ENCODE peak calls at places on chromosomes 12 and 14, in seven cellular contexts. K is GM23338, B is adipocyte, L is suprapubic skin, S is breast epithelium, G is heart left ventricle, T is fibroblast of lung. R is an unnamed sample. For H3K27me3, the result is how much of the 10 kb centered on the place peaks cover.

GRCh38 chr14:74568896-74569295 is 43.1 kb downstream of the LTBP2 start:
- DNase-seq in K (no peak), T (no peak), L (no peak), S (no peak), B (peak), G (no peak), R (no peak)

GRCh38 chr12:59651230-59651920 is 55.5 kb downstream of the SLC16A7 start:
- DNase-seq in B (peak), G (no peak), K (no peak), S (no peak), T (peak), L (no peak), R (no peak)

GRCh38 chr14:46140445-46140844 is 511.1 kb downstream of the RPL10L start:
- DNase-seq in L (no peak), T (peak), B (no peak), G (no peak), K (no peak), S (no peak), R (no peak)

GRCh38 chr12:102847131-102847530 is 69.9 kb downstream of the PAH start:
- DNase-seq in T (no peak), S (no peak), L (no peak), G (no peak), B (no peak), K (no peak), R (no peak)

GRCh38 chr12:108457006-108457733 is 57.9 kb upstream of the FICD start:
- DNase-seq in K (peak), B (peak), L (no peak), S (no peak), G (no peak), T (peak), R (no peak)

GRCh38 chr14:68771631-68772030 is 21.2 kb downstream of the ZFP36L1 start:
- DNase-seq in L (no peak), G (peak), T (no peak), K (no peak), S (no peak), B (no peak), R (no peak)

GRCh38 chr12:71360013-71360412 is 79.6 kb upstream of the LGR5 start:
- DNase-seq in G (no peak), B (no peak), L (no peak), S (no peak), K (no peak), T (no peak), R (no peak)

GRCh38 chr12:125403843-125404242 is 338.6 kb downstream of the AACS start:
- DNase-seq in K (no peak), G (no peak), L (no peak), T (no peak), S (no peak), B (no peak), R (no peak)

GRCh38 chr12:91877022-91877421 is 268.6 kb downstream of the BTG1 start:
- DNase-seq in B (no peak), S (no peak), L (no peak), T (peak), G (peak), K (no peak), R (no peak)

GRCh38 chr12:103586791-103587370 is at the start of gene STAB2:
- DNase-seq in G (no peak), S (no peak), L (no peak), T (no peak), K (no peak), B (no peak), R (no peak)

GRCh38 chr14:24256960-24257359 is 6.0 kb downstream of the TGM1 start:
- DNase-seq in G (no peak), K (no peak), S (no peak), L (no peak), T (no peak), B (no peak), R (no peak)

GRCh38 chr12:100574262-100575074 is 984 bp downstream of the GAS2L3 start:
- DNase-seq in L (no peak), S (no peak), B (peak), G (peak), K (peak), T (peak), R (no peak)

GRCh38 chr14:79248131-79248530 is 963.2 kb downstream of the DIO2 start:
- DNase-seq in B (no peak), G (no peak), L (no peak), S (no peak), K (no peak), T (peak), R (no peak)

GRCh38 chr12:75623631-75624118 is 112.3 kb upstream of the KRR1 start:
- DNase-seq in T (peak), K (peak), L (no peak), G (no peak), S (no peak), B (peak), R (no peak)

GRCh38 chr12:103688659-103689058 is 101.6 kb downstream of the STAB2 start:
- DNase-seq in B (no peak), T (no peak), S (no peak), L (no peak), K (no peak), G (no peak), R (no peak)

GRCh38 chr14:74133833-74134481 is 49.2 kb downstream of the LIN52 start:
- DNase-seq in L (no peak), T (no peak), B (no peak), S (no peak), G (no peak), K (peak), R (no peak)

GRCh38 chr12:116276433-116277216 is 868 bp downstream of the MED13L start:
- DNase-seq in G (peak), K (peak), L (peak), S (peak), T (peak), B (peak), R (peak)

GRCh38 chr14:49653508-49653907 is 18.5 kb upstream of the DNAAF2 start:
- DNase-seq in G (no peak), T (no peak), B (no peak), L (no peak), S (no peak), K (no peak), R (no peak)

DNA sequence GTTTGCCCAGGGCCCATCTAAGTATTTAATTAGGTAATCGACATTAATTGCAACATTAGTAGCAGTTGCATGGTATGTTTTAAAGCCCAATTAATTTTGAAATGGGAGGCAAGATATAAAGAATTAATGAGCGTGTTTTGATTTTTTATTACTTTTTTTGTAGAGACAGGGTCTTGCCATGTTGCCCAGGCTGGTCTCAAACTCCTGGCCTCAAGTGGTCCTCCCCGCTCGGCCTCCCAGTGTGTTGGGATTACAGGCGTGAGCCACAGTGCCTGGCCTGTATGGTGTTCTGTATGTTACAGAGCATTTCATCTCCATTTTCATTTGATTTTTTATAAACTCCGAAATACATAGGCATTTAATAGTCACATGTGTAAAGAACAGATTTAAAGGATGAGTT is 856 bp downstream of the GOLGA5 start:
- DNase-seq in S (no peak), B (no peak), K (no peak), T (no peak), G (no peak), L (no peak), R (no peak)
- H3K4me3 ChIP-seq in S (peak), B (peak), K (peak), T (peak), G (peak), L (peak), R (peak)

GRCh38 chr12:29750131-29750927 is 33.4 kb downstream of the TMTC1 start:
- DNase-seq in B (no peak), S (no peak), T (no peak), L (no peak), K (no peak), G (no peak), R (no peak)

GRCh38 chr12:29751676-29752075 is 32.1 kb downstream of the TMTC1 start:
- DNase-seq in K (no peak), B (no peak), T (no peak), S (no peak), L (no peak), G (no peak), R (no peak)

GRCh38 chr12:29754235-29755189 is 29.2 kb downstream of the TMTC1 start:
- DNase-seq in L (no peak), T (no peak), G (no peak), S (no peak), B (no peak), K (no peak), R (no peak)

GRCh38 chr12:29752121-29752520 is 31.6 kb downstream of the TMTC1 start:
- DNase-seq in G (no peak), B (peak), T (peak), S (no peak), K (no peak), L (no peak), R (no peak)

GRCh38 chr12:29750928-29751220 is 32.9 kb downstream of the TMTC1 start:
- DNase-seq in L (no peak), K (no peak), T (no peak), G (no peak), S (no peak), B (no peak), R (no peak)
- H3K27me3 ChIP-seq in L (under half), K (under half), T (under half), G (under half), S (under half), B (under half), R (under half)

GRCh38 chr14:53108292-53108937 is 44.7 kb downstream of the DDHD1 start:
- DNase-seq in L (no peak), G (no peak), T (no peak), K (no peak), B (no peak), S (no peak), R (no peak)

GRCh38 chr14:53106768-53107167 is 46.4 kb downstream of the DDHD1 start:
- DNase-seq in T (no peak), S (no peak), G (no peak), B (no peak), K (no peak), L (no peak), R (no peak)

GRCh38 chr14:53110103-53110502 is 43.0 kb downstream of the DDHD1 start:
- DNase-seq in B (no peak), G (no peak), S (no peak), L (no peak), K (no peak), T (no peak), R (no peak)

GRCh38 chr14:53109688-53110041 is 43.5 kb downstream of the DDHD1 start:
- DNase-seq in T (no peak), S (no peak), G (no peak), B (no peak), K (no peak), L (no peak), R (no peak)

DNA sequence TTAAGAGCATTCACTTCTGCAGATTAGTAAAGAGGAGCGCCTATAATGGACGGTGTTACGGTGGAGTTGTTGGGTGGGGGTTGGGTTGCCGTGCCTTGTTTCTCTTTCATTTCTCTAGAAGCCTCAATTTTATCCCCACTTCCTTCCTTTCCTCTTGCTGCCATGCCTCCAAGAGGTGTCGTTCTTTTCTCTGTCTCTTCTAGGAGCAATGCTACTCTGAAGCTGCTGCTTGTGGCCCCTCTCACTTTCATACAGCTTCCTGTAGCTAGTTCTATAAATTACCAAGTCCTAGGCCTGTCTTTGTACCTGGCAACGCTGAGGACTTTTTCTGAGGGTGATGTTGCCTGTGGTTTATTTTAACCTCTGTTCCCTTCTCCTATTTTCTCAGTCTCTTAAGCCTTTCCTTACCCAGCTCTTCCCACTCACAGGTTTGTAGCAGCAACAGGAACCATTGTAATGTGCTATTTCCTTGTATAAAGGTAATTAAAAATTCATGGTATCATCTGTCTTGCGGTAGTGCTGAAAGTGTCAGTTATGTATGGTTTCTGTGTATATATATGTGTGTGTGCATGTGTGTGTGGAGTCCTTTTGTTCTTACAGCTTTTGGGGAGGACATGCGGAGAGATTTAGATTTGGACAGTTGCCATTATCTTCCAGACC is 44.0 kb downstream of the DDHD1 start:
- DNase-seq in K (no peak), S (no peak), G (no peak), T (no peak), B (no peak), L (no peak), R (no peak)
- H3K4me3 ChIP-seq in K (no peak), S (peak), G (peak), T (no peak), B (peak), L (peak), R (peak)

GRCh38 chr14:104075530-104076151 is 9.9 kb upstream of the ASPG start:
- DNase-seq in G (no peak), B (peak), T (no peak), L (no peak), K (peak), S (no peak), R (no peak)

GRCh38 chr14:104076743-104077142 is 8.8 kb upstream of the ASPG start:
- DNase-seq in B (no peak), L (no peak), T (no peak), K (no peak), G (no peak), S (no peak), R (no peak)

GRCh38 chr14:104069541-104069940 is 16.0 kb upstream of the ASPG start:
- DNase-seq in L (no peak), K (no peak), B (no peak), T (no peak), S (no peak), G (no peak), R (no peak)

GRCh38 chr14:104072586-104072985 is 12.9 kb upstream of the ASPG start:
- DNase-seq in B (no peak), S (no peak), K (no peak), L (no peak), T (no peak), G (no peak), R (no peak)

GRCh38 chr14:104073764-104074163 is 11.7 kb upstream of the ASPG start:
- DNase-seq in K (no peak), T (no peak), G (no peak), B (no peak), L (no peak), S (no peak), R (no peak)
- H3K27me3 ChIP-seq in K (under half), T (under half), G (under half), B (under half), L (under half), S (under half), R (under half)

DNA sequence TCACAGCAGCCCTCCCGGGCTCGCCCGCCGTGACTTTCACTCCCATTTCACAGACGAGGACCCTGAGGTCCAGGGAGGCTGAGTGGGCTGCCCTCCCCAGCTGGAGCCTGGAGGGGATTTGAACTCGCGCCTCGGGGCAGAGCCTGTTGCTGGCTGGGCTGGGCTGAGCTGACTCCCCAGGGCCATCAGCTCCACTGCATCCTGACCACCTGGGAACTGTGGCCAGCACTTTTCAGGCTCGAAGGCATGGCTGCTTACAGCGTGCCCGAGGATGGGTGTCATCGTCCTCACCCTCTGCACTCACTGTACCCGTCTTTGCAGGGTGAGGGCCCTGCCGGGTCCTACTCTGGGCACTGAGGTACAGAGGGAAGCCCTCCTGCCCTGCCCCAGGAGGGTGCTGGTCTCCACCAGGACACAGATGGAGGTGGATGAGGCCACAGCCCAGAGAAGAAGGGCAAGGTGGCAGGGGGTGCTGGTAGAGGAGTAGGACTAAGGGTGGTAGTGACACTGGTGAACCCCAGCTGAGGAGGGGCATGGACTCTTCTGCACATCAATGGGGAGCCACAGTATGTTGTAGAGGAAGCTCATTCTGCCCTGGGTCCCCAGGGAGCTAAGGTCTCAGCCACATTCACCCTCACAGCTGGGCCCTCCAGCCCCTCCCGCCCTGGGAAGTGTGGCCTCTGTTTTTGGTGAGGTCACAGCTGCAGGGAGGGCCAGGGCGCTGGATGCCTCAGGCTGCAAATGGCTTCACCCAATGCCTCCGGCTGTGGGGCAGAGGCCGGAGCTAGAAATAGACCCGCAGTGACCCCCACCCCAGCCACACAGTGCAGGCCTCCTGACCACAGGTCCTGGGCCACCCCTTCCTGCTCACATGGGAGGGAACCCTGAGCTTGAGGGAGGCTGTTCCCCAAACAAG is 365.1 kb upstream of the SFSWAP start:
- DNase-seq in B (no peak), S (no peak), G (no peak), T (no peak), L (no peak), K (no peak), R (no peak)
- H3K4me3 ChIP-seq in B (no peak), S (no peak), G (no peak), T (no peak), L (no peak), K (no peak), R (no peak)

GRCh38 chr14:88322505-88323085 is 474 bp downstream of the KCNK10 start:
- DNase-seq in B (no peak), S (no peak), G (no peak), L (no peak), T (no peak), K (peak), R (no peak)
- H3K27me3 ChIP-seq in B (half or more), S (half or more), G (half or more), L (half or more), T (under half), K (half or more), R (under half)

R was measured in thoracic aorta.